ENCODE peak calls at places on chromosome 7, in five cellular contexts. P is Panc1, K is AG08396, Q is sciatic nerve, J is NCI-H524. Y is an unnamed sample.

GRCh38 chr7:83872501-83872900 is 223.6 kb upstream of the SEMA3E start:
- DNase-seq in K (no peak), J (no peak), Q (no peak), P (no peak), Y (no peak)

GRCh38 chr7:155277385-155277994 is 20.2 kb upstream of the INSIG1 start:
- DNase-seq in J (no peak), Q (no peak), K (no peak), P (no peak), Y (no peak)

GRCh38 chr7:46943996-46944395 is 637.9 kb downstream of the TNS3 start:
- DNase-seq in J (no peak), Q (no peak), K (no peak), P (no peak), Y (no peak)

GRCh38 chr7:92763636-92764423 is 72.5 kb downstream of the CDK6 start:
- DNase-seq in P (no peak), J (peak; percentile 87), Q (no peak), K (peak; percentile 11), Y (no peak)

GRCh38 chr7:124033093-124033806 is 383 bp upstream of the TMEM229A start:
- DNase-seq in P (no peak), K (peak; percentile 7), J (peak; percentile 45), Q (peak; percentile 56), Y (no peak)

GRCh38 chr7:32164341-32164996 is 94.3 kb upstream of the PDE1C start:
- DNase-seq in K (peak; percentile 79), Q (no peak), P (no peak), J (peak; percentile 76), Y (no peak)

GRCh38 chr7:4566714-4567113 is 115.4 kb upstream of the FOXK1 start:
- DNase-seq in P (no peak), Q (no peak), J (no peak), K (no peak), Y (no peak)

GRCh38 chr7:29883462-29884398 is 77.4 kb downstream of the WIPF3 start:
- DNase-seq in K (no peak), J (peak; percentile 24), Q (no peak), P (no peak), Y (no peak)

GRCh38 chr7:155857141-155857540 is 44.9 kb upstream of the SHH start:
- DNase-seq in K (no peak), Q (no peak), J (no peak), P (no peak), Y (no peak)

GRCh38 chr7:116525298-116525912 is 569 bp downstream of the CAV1 start:
- DNase-seq in P (no peak), Q (peak; percentile 68), J (peak; percentile 33), K (peak; percentile 27), Y (no peak)

GRCh38 chr7:24755541-24756416 is 1.5 kb downstream of the GSDME start:
- DNase-seq in K (no peak), Q (no peak), J (no peak), P (no peak), Y (peak; percentile 78)

Y was measured in glomerular endothelial cell.